ENCODE peak calls at places on chromosomes 12 and 14, in seven cellular contexts. W, T, H, X, C, Y and F are unnamed samples.

GRCh38 chr12:117359029-117359845 is 2.2 kb downstream of the NOS1 start:
- DNase-seq in W (no peak), Y (peak), C (no peak), X (no peak), H (no peak), T (no peak), F (no peak)

GRCh38 chr12:95788637-95789036 is 1.9 kb downstream of the NTN4 start:
- DNase-seq in C (no peak), H (no peak), T (no peak), X (peak), W (no peak), Y (no peak), F (no peak)

GRCh38 chr12:92593734-92594402 is 108.9 kb upstream of the PLEKHG7 start:
- DNase-seq in X (peak), Y (no peak), W (peak), T (no peak), C (no peak), H (no peak), F (peak)

GRCh38 chr14:74062809-74063150 is 21.5 kb downstream of the ALDH6A1 start:
- DNase-seq in H (no peak), X (peak), Y (no peak), W (no peak), C (no peak), T (no peak), F (no peak)

GRCh38 chr12:49331360-49332222 is 5.4 kb downstream of the C1QL4 start:
- DNase-seq in H (no peak), Y (peak), C (no peak), X (peak), T (no peak), W (no peak), F (peak)

GRCh38 chr12:117507547-117507946 is 146.1 kb upstream of the NOS1 start:
- DNase-seq in Y (no peak), X (no peak), W (no peak), C (no peak), H (peak), T (peak), F (no peak)

GRCh38 chr12:508795-509194 is 49.1 kb downstream of the B4GALNT3 start:
- DNase-seq in Y (peak), X (peak), H (no peak), T (no peak), C (no peak), W (no peak), F (no peak)

GRCh38 chr14:74910556-74910955 is 12.5 kb downstream of the RPS6KL1 start:
- DNase-seq in Y (no peak), T (no peak), H (no peak), X (no peak), C (no peak), W (no peak), F (no peak)

GRCh38 chr14:55752580-55753365 is 172.8 kb downstream of the KTN1 start:
- DNase-seq in W (no peak), Y (peak), H (peak), T (no peak), C (peak), X (peak), F (peak)

GRCh38 chr14:65230287-65230728 is 128.0 kb upstream of the MAX start:
- DNase-seq in C (no peak), W (no peak), Y (no peak), T (no peak), X (no peak), H (peak), F (peak)

GRCh38 chr12:49017764-49018281 is 753 bp downstream of the PRKAG1 start:
- DNase-seq in C (no peak), Y (no peak), H (no peak), T (no peak), X (peak), W (peak), F (no peak)

GRCh38 chr12:69024907-69025306 is 91.9 kb upstream of the CPM start:
- DNase-seq in T (no peak), H (no peak), Y (no peak), C (no peak), W (no peak), X (peak), F (no peak)

GRCh38 chr14:50357124-50357523 is 39.6 kb downstream of the CDKL1 start:
- DNase-seq in Y (no peak), T (no peak), X (no peak), C (no peak), W (no peak), H (no peak), F (no peak)

GRCh38 chr12:45439039-45439438 is 223.1 kb downstream of the ANO6 start:
- DNase-seq in C (no peak), W (no peak), X (peak), T (no peak), Y (no peak), H (no peak), F (no peak)

GRCh38 chr12:127729381-127729780 is 537.6 kb upstream of the TMEM132C start:
- DNase-seq in Y (no peak), T (peak), X (peak), W (no peak), H (no peak), C (no peak), F (no peak)

GRCh38 chr14:55094630-55095157 is 34.4 kb upstream of the LGALS3 start:
- DNase-seq in T (no peak), H (no peak), C (no peak), W (no peak), Y (no peak), X (peak), F (no peak)

GRCh38 chr12:2277492-2278153 is 224.8 kb downstream of the CACNA1C start:
- DNase-seq in Y (no peak), H (no peak), C (no peak), T (no peak), W (no peak), X (no peak), F (no peak)

GRCh38 chr14:54182419-54183040 is 214.3 kb upstream of the CDKN3 start:
- DNase-seq in X (peak), Y (no peak), H (no peak), C (no peak), T (no peak), W (no peak), F (no peak)

GRCh38 chr12:113479578-113480335 is 8.1 kb upstream of the LHX5 start:
- DNase-seq in X (peak), H (no peak), C (no peak), Y (peak), T (no peak), W (peak), F (no peak)

GRCh38 chr14:51004352-51004800 is 60.1 kb upstream of the PYGL start:
- DNase-seq in X (peak), T (peak), H (no peak), W (no peak), C (no peak), Y (no peak), F (no peak)

GRCh38 chr12:7935773-7936581 is at the start of gene SLC2A3:
- DNase-seq in W (peak), T (no peak), Y (peak), X (peak), C (no peak), H (no peak), F (peak)

GRCh38 chr12:31736472-31736871 is 7.7 kb upstream of the AMN1 start:
- DNase-seq in Y (no peak), T (no peak), W (peak), H (no peak), C (no peak), X (no peak), F (no peak)

GRCh38 chr14:99718031-99718810 is 34.1 kb downstream of the CYP46A1 start:
- DNase-seq in W (no peak), H (no peak), C (no peak), Y (no peak), X (no peak), T (no peak), F (no peak)

GRCh38 chr14:91875515-91876286 is 8.4 kb upstream of the TC2N start:
- DNase-seq in C (no peak), W (no peak), Y (no peak), X (no peak), T (no peak), H (no peak), F (no peak)